ENCODE peak calls at places on chromosomes 11 and 22, in six cellular contexts. One of them, this sample, is unnamed.

GRCh38 chr22:19823638-19824196 is 31.0 kb downstream of the GNB1L start:
- DNase-seq in mesothelial cell of epicardium: peak; percentile 43
- DNase-seq in stimulated activated naive CD8-positive, alpha-beta T cell treated with anti-CD3 and anti-CD28 coated beads, Interleukin-15, Interleukin-2, amounts not matched to agents 100 U/mL and 50 U/mL, for 24 hours: no peak
- DNase-seq in Ammon's horn: no peak
- DNase-seq in T-cell: no peak
- DNase-seq in HCT116: no peak
- DNase-seq in this sample: no peak

GRCh38 chr11:118434123-118434552 is 2.2 kb upstream of the KMT2A start:
- DNase-seq in mesothelial cell of epicardium: no peak
- DNase-seq in stimulated activated naive CD8-positive, alpha-beta T cell treated with anti-CD3 and anti-CD28 coated beads, Interleukin-15, Interleukin-2, amounts not matched to agents 100 U/mL and 50 U/mL, for 24 hours: no peak
- DNase-seq in Ammon's horn: no peak
- DNase-seq in T-cell: no peak
- DNase-seq in HCT116: no peak
- DNase-seq in this sample: no peak

GRCh38 chr11:103696130-103696529 is 340.3 kb upstream of the DDI1 start:
- DNase-seq in mesothelial cell of epicardium: no peak
- DNase-seq in stimulated activated naive CD8-positive, alpha-beta T cell treated with anti-CD3 and anti-CD28 coated beads, Interleukin-15, Interleukin-2, amounts not matched to agents 100 U/mL and 50 U/mL, for 24 hours: no peak
- DNase-seq in Ammon's horn: no peak
- DNase-seq in T-cell: no peak
- DNase-seq in HCT116: no peak
- DNase-seq in this sample: no peak

GRCh38 chr11:21622995-21623394 is 569.9 kb upstream of the ANO5 start:
- DNase-seq in mesothelial cell of epicardium: no peak
- DNase-seq in stimulated activated naive CD8-positive, alpha-beta T cell treated with anti-CD3 and anti-CD28 coated beads, Interleukin-15, Interleukin-2, amounts not matched to agents 100 U/mL and 50 U/mL, for 24 hours: no peak
- DNase-seq in Ammon's horn: no peak
- DNase-seq in T-cell: no peak
- DNase-seq in HCT116: no peak
- DNase-seq in this sample: no peak

GRCh38 chr11:78187366-78188011 is 937 bp downstream of the KCTD21 start:
- DNase-seq in mesothelial cell of epicardium: no peak
- DNase-seq in stimulated activated naive CD8-positive, alpha-beta T cell treated with anti-CD3 and anti-CD28 coated beads, Interleukin-15, Interleukin-2, amounts not matched to agents 100 U/mL and 50 U/mL, for 24 hours: no peak
- DNase-seq in Ammon's horn: no peak
- DNase-seq in T-cell: peak; percentile 45
- DNase-seq in HCT116: no peak
- DNase-seq in this sample: no peak

GRCh38 chr22:48802576-48802975 is 1025.1 kb downstream of the BRD1 start:
- DNase-seq in mesothelial cell of epicardium: no peak
- DNase-seq in stimulated activated naive CD8-positive, alpha-beta T cell treated with anti-CD3 and anti-CD28 coated beads, Interleukin-15, Interleukin-2, amounts not matched to agents 100 U/mL and 50 U/mL, for 24 hours: no peak
- DNase-seq in Ammon's horn: no peak
- DNase-seq in T-cell: no peak
- DNase-seq in HCT116: no peak
- DNase-seq in this sample: no peak

GRCh38 chr22:49753961-49754673 is 73.6 kb downstream of the BRD1 start:
- DNase-seq in mesothelial cell of epicardium: no peak
- DNase-seq in stimulated activated naive CD8-positive, alpha-beta T cell treated with anti-CD3 and anti-CD28 coated beads, Interleukin-15, Interleukin-2, amounts not matched to agents 100 U/mL and 50 U/mL, for 24 hours: no peak
- DNase-seq in Ammon's horn: no peak
- DNase-seq in T-cell: no peak
- DNase-seq in HCT116: no peak
- DNase-seq in this sample: no peak

GRCh38 chr11:103035656-103036434 is 56.1 kb downstream of the DCUN1D5 start:
- DNase-seq in mesothelial cell of epicardium: no peak
- DNase-seq in stimulated activated naive CD8-positive, alpha-beta T cell treated with anti-CD3 and anti-CD28 coated beads, Interleukin-15, Interleukin-2, amounts not matched to agents 100 U/mL and 50 U/mL, for 24 hours: peak; percentile 37
- DNase-seq in Ammon's horn: peak; percentile 46
- DNase-seq in T-cell: no peak
- DNase-seq in HCT116: peak; percentile 84
- DNase-seq in this sample: peak; percentile 95

GRCh38 chr11:130574740-130575139 is 126.3 kb downstream of the ADAMTS15 start:
- DNase-seq in mesothelial cell of epicardium: no peak
- DNase-seq in stimulated activated naive CD8-positive, alpha-beta T cell treated with anti-CD3 and anti-CD28 coated beads, Interleukin-15, Interleukin-2, amounts not matched to agents 100 U/mL and 50 U/mL, for 24 hours: no peak
- DNase-seq in Ammon's horn: no peak
- DNase-seq in T-cell: no peak
- DNase-seq in HCT116: no peak
- DNase-seq in this sample: no peak

GRCh38 chr22:48320671-48321515 is 1506.8 kb downstream of the BRD1 start:
- DNase-seq in mesothelial cell of epicardium: no peak
- DNase-seq in stimulated activated naive CD8-positive, alpha-beta T cell treated with anti-CD3 and anti-CD28 coated beads, Interleukin-15, Interleukin-2, amounts not matched to agents 100 U/mL and 50 U/mL, for 24 hours: no peak
- DNase-seq in Ammon's horn: no peak
- DNase-seq in T-cell: no peak
- DNase-seq in HCT116: no peak
- DNase-seq in this sample: no peak

GRCh38 chr11:69902337-69902736 is 83.1 kb upstream of the FGF3 start:
- DNase-seq in mesothelial cell of epicardium: no peak
- DNase-seq in stimulated activated naive CD8-positive, alpha-beta T cell treated with anti-CD3 and anti-CD28 coated beads, Interleukin-15, Interleukin-2, amounts not matched to agents 100 U/mL and 50 U/mL, for 24 hours: no peak
- DNase-seq in Ammon's horn: no peak
- DNase-seq in T-cell: no peak
- DNase-seq in HCT116: no peak
- DNase-seq in this sample: no peak

GRCh38 chr11:106070606-106071005 is 6.5 kb downstream of the KBTBD3 start:
- DNase-seq in mesothelial cell of epicardium: no peak
- DNase-seq in stimulated activated naive CD8-positive, alpha-beta T cell treated with anti-CD3 and anti-CD28 coated beads, Interleukin-15, Interleukin-2, amounts not matched to agents 100 U/mL and 50 U/mL, for 24 hours: no peak
- DNase-seq in Ammon's horn: no peak
- DNase-seq in T-cell: no peak
- DNase-seq in HCT116: no peak
- DNase-seq in this sample: no peak

GRCh38 chr22:38601221-38601764 is 31.3 kb upstream of the DMC1 start:
- DNase-seq in mesothelial cell of epicardium: no peak
- DNase-seq in stimulated activated naive CD8-positive, alpha-beta T cell treated with anti-CD3 and anti-CD28 coated beads, Interleukin-15, Interleukin-2, amounts not matched to agents 100 U/mL and 50 U/mL, for 24 hours: no peak
- DNase-seq in Ammon's horn: no peak
- DNase-seq in T-cell: no peak
- DNase-seq in HCT116: no peak
- DNase-seq in this sample: no peak

GRCh38 chr22:43905681-43906080 is 13.9 kb upstream of the PNPLA5 start:
- DNase-seq in mesothelial cell of epicardium: no peak
- DNase-seq in stimulated activated naive CD8-positive, alpha-beta T cell treated with anti-CD3 and anti-CD28 coated beads, Interleukin-15, Interleukin-2, amounts not matched to agents 100 U/mL and 50 U/mL, for 24 hours: no peak
- DNase-seq in Ammon's horn: no peak
- DNase-seq in T-cell: no peak
- DNase-seq in HCT116: no peak
- DNase-seq in this sample: no peak

GRCh38 chr22:30246962-30247376 is 410 bp upstream of the LIF start:
- DNase-seq in mesothelial cell of epicardium: no peak
- DNase-seq in stimulated activated naive CD8-positive, alpha-beta T cell treated with anti-CD3 and anti-CD28 coated beads, Interleukin-15, Interleukin-2, amounts not matched to agents 100 U/mL and 50 U/mL, for 24 hours: peak; percentile 45
- DNase-seq in Ammon's horn: no peak
- DNase-seq in T-cell: no peak
- DNase-seq in HCT116: no peak
- DNase-seq in this sample: no peak

GRCh38 chr11:3104961-3105790 is 48.0 kb upstream of the CARS1 start:
- DNase-seq in mesothelial cell of epicardium: peak; percentile 27
- DNase-seq in stimulated activated naive CD8-positive, alpha-beta T cell treated with anti-CD3 and anti-CD28 coated beads, Interleukin-15, Interleukin-2, amounts not matched to agents 100 U/mL and 50 U/mL, for 24 hours: no peak
- DNase-seq in Ammon's horn: no peak
- DNase-seq in T-cell: no peak
- DNase-seq in HCT116: no peak
- DNase-seq in this sample: no peak

GRCh38 chr11:95897731-95898130 is 26.2 kb downstream of the MTMR2 start:
- DNase-seq in mesothelial cell of epicardium: no peak
- DNase-seq in stimulated activated naive CD8-positive, alpha-beta T cell treated with anti-CD3 and anti-CD28 coated beads, Interleukin-15, Interleukin-2, amounts not matched to agents 100 U/mL and 50 U/mL, for 24 hours: no peak
- DNase-seq in Ammon's horn: no peak
- DNase-seq in T-cell: no peak
- DNase-seq in HCT116: no peak
- DNase-seq in this sample: no peak

GRCh38 chr11:78156081-78156844 is 16.8 kb upstream of the ALG8 start:
- DNase-seq in mesothelial cell of epicardium: no peak
- DNase-seq in stimulated activated naive CD8-positive, alpha-beta T cell treated with anti-CD3 and anti-CD28 coated beads, Interleukin-15, Interleukin-2, amounts not matched to agents 100 U/mL and 50 U/mL, for 24 hours: no peak
- DNase-seq in Ammon's horn: no peak
- DNase-seq in T-cell: no peak
- DNase-seq in HCT116: no peak
- DNase-seq in this sample: no peak

GRCh38 chr11:114291847-114292680 is 4.1 kb upstream of the NNMT start:
- DNase-seq in mesothelial cell of epicardium: no peak
- DNase-seq in stimulated activated naive CD8-positive, alpha-beta T cell treated with anti-CD3 and anti-CD28 coated beads, Interleukin-15, Interleukin-2, amounts not matched to agents 100 U/mL and 50 U/mL, for 24 hours: no peak
- DNase-seq in Ammon's horn: no peak
- DNase-seq in T-cell: no peak
- DNase-seq in HCT116: no peak
- DNase-seq in this sample: no peak

GRCh38 chr11:66600219-66600923 is 7.4 kb downstream of the CCS start:
- DNase-seq in mesothelial cell of epicardium: no peak
- DNase-seq in stimulated activated naive CD8-positive, alpha-beta T cell treated with anti-CD3 and anti-CD28 coated beads, Interleukin-15, Interleukin-2, amounts not matched to agents 100 U/mL and 50 U/mL, for 24 hours: no peak
- DNase-seq in Ammon's horn: no peak
- DNase-seq in T-cell: no peak
- DNase-seq in HCT116: no peak
- DNase-seq in this sample: no peak

GRCh38 chr11:35029979-35030378 is 109.0 kb upstream of the CD44 start:
- DNase-seq in mesothelial cell of epicardium: no peak
- DNase-seq in stimulated activated naive CD8-positive, alpha-beta T cell treated with anti-CD3 and anti-CD28 coated beads, Interleukin-15, Interleukin-2, amounts not matched to agents 100 U/mL and 50 U/mL, for 24 hours: no peak
- DNase-seq in Ammon's horn: no peak
- DNase-seq in T-cell: no peak
- DNase-seq in HCT116: no peak
- DNase-seq in this sample: peak; percentile 26

GRCh38 chr11:114395776-114396175 is 4.5 kb downstream of the C11orf71 start:
- DNase-seq in mesothelial cell of epicardium: no peak
- DNase-seq in stimulated activated naive CD8-positive, alpha-beta T cell treated with anti-CD3 and anti-CD28 coated beads, Interleukin-15, Interleukin-2, amounts not matched to agents 100 U/mL and 50 U/mL, for 24 hours: no peak
- DNase-seq in Ammon's horn: no peak
- DNase-seq in T-cell: no peak
- DNase-seq in HCT116: peak; percentile 15
- DNase-seq in this sample: no peak

GRCh38 chr11:108697872-108698473 is 33.1 kb downstream of the DDX10 start:
- DNase-seq in mesothelial cell of epicardium: no peak
- DNase-seq in stimulated activated naive CD8-positive, alpha-beta T cell treated with anti-CD3 and anti-CD28 coated beads, Interleukin-15, Interleukin-2, amounts not matched to agents 100 U/mL and 50 U/mL, for 24 hours: peak; percentile 20
- DNase-seq in Ammon's horn: peak; percentile 88
- DNase-seq in T-cell: no peak
- DNase-seq in HCT116: peak; percentile 51
- DNase-seq in this sample: peak; percentile 88

GRCh38 chr11:100719809-100720221 is 32.7 kb downstream of the ARHGAP42 start:
- DNase-seq in mesothelial cell of epicardium: no peak
- DNase-seq in stimulated activated naive CD8-positive, alpha-beta T cell treated with anti-CD3 and anti-CD28 coated beads, Interleukin-15, Interleukin-2, amounts not matched to agents 100 U/mL and 50 U/mL, for 24 hours: no peak
- DNase-seq in Ammon's horn: peak; percentile 80
- DNase-seq in T-cell: no peak
- DNase-seq in HCT116: peak; percentile 63
- DNase-seq in this sample: no peak

GRCh38 chr11:113603277-113604059 is 102.6 kb downstream of the TMPRSS5 start:
- DNase-seq in mesothelial cell of epicardium: no peak
- DNase-seq in stimulated activated naive CD8-positive, alpha-beta T cell treated with anti-CD3 and anti-CD28 coated beads, Interleukin-15, Interleukin-2, amounts not matched to agents 100 U/mL and 50 U/mL, for 24 hours: no peak
- DNase-seq in Ammon's horn: peak; percentile 84
- DNase-seq in T-cell: no peak
- DNase-seq in HCT116: no peak
- DNase-seq in this sample: no peak

GRCh38 chr22:23553438-23553837 is 26.7 kb downstream of the IGLL1 start:
- DNase-seq in mesothelial cell of epicardium: no peak
- DNase-seq in stimulated activated naive CD8-positive, alpha-beta T cell treated with anti-CD3 and anti-CD28 coated beads, Interleukin-15, Interleukin-2, amounts not matched to agents 100 U/mL and 50 U/mL, for 24 hours: no peak
- DNase-seq in Ammon's horn: no peak
- DNase-seq in T-cell: no peak
- DNase-seq in HCT116: no peak
- DNase-seq in this sample: no peak

GRCh38 chr11:115674176-115674575 is 170.0 kb upstream of the CADM1 start:
- DNase-seq in mesothelial cell of epicardium: no peak
- DNase-seq in stimulated activated naive CD8-positive, alpha-beta T cell treated with anti-CD3 and anti-CD28 coated beads, Interleukin-15, Interleukin-2, amounts not matched to agents 100 U/mL and 50 U/mL, for 24 hours: no peak
- DNase-seq in Ammon's horn: no peak
- DNase-seq in T-cell: no peak
- DNase-seq in HCT116: no peak
- DNase-seq in this sample: no peak

GRCh38 chr11:118790357-118791014 is 478 bp downstream of the DDX6 start:
- DNase-seq in mesothelial cell of epicardium: no peak
- DNase-seq in stimulated activated naive CD8-positive, alpha-beta T cell treated with anti-CD3 and anti-CD28 coated beads, Interleukin-15, Interleukin-2, amounts not matched to agents 100 U/mL and 50 U/mL, for 24 hours: peak; percentile 68
- DNase-seq in Ammon's horn: peak; percentile 89
- DNase-seq in T-cell: peak; percentile 41
- DNase-seq in HCT116: no peak
- DNase-seq in this sample: no peak

GRCh38 chr22:19356708-19357269 is 65.3 kb upstream of the CLTCL1 start:
- DNase-seq in mesothelial cell of epicardium: no peak
- DNase-seq in stimulated activated naive CD8-positive, alpha-beta T cell treated with anti-CD3 and anti-CD28 coated beads, Interleukin-15, Interleukin-2, amounts not matched to agents 100 U/mL and 50 U/mL, for 24 hours: no peak
- DNase-seq in Ammon's horn: no peak
- DNase-seq in T-cell: no peak
- DNase-seq in HCT116: no peak
- DNase-seq in this sample: no peak

GRCh38 chr22:24087071-24087795 is 76.1 kb downstream of the CABIN1 start:
- DNase-seq in mesothelial cell of epicardium: no peak
- DNase-seq in stimulated activated naive CD8-positive, alpha-beta T cell treated with anti-CD3 and anti-CD28 coated beads, Interleukin-15, Interleukin-2, amounts not matched to agents 100 U/mL and 50 U/mL, for 24 hours: no peak
- DNase-seq in Ammon's horn: no peak
- DNase-seq in T-cell: no peak
- DNase-seq in HCT116: no peak
- DNase-seq in this sample: no peak

GRCh38 chr11:614091-614582 is 1.6 kb downstream of the IRF7 start:
- DNase-seq in mesothelial cell of epicardium: no peak
- DNase-seq in stimulated activated naive CD8-positive, alpha-beta T cell treated with anti-CD3 and anti-CD28 coated beads, Interleukin-15, Interleukin-2, amounts not matched to agents 100 U/mL and 50 U/mL, for 24 hours: no peak
- DNase-seq in Ammon's horn: no peak
- DNase-seq in T-cell: no peak
- DNase-seq in HCT116: no peak
- DNase-seq in this sample: no peak

GRCh38 chr11:102293873-102294601 is 23.2 kb upstream of the BIRC3 start:
- DNase-seq in mesothelial cell of epicardium: no peak
- DNase-seq in stimulated activated naive CD8-positive, alpha-beta T cell treated with anti-CD3 and anti-CD28 coated beads, Interleukin-15, Interleukin-2, amounts not matched to agents 100 U/mL and 50 U/mL, for 24 hours: no peak
- DNase-seq in Ammon's horn: peak; percentile 75
- DNase-seq in T-cell: no peak
- DNase-seq in HCT116: peak; percentile 62
- DNase-seq in this sample: peak; percentile 69

GRCh38 chr11:106249857-106250256 is 172.4 kb downstream of the AASDHPPT start:
- DNase-seq in mesothelial cell of epicardium: no peak
- DNase-seq in stimulated activated naive CD8-positive, alpha-beta T cell treated with anti-CD3 and anti-CD28 coated beads, Interleukin-15, Interleukin-2, amounts not matched to agents 100 U/mL and 50 U/mL, for 24 hours: no peak
- DNase-seq in Ammon's horn: no peak
- DNase-seq in T-cell: no peak
- DNase-seq in HCT116: no peak
- DNase-seq in this sample: no peak

GRCh38 chr11:132353255-132353654 is 982.8 kb downstream of the NTM start:
- DNase-seq in mesothelial cell of epicardium: no peak
- DNase-seq in stimulated activated naive CD8-positive, alpha-beta T cell treated with anti-CD3 and anti-CD28 coated beads, Interleukin-15, Interleukin-2, amounts not matched to agents 100 U/mL and 50 U/mL, for 24 hours: no peak
- DNase-seq in Ammon's horn: no peak
- DNase-seq in T-cell: no peak
- DNase-seq in HCT116: no peak
- DNase-seq in this sample: no peak

GRCh38 chr22:29332886-29333496 is 17.5 kb upstream of the RASL10A start:
- DNase-seq in mesothelial cell of epicardium: no peak
- DNase-seq in stimulated activated naive CD8-positive, alpha-beta T cell treated with anti-CD3 and anti-CD28 coated beads, Interleukin-15, Interleukin-2, amounts not matched to agents 100 U/mL and 50 U/mL, for 24 hours: no peak
- DNase-seq in Ammon's horn: no peak
- DNase-seq in T-cell: no peak
- DNase-seq in HCT116: no peak
- DNase-seq in this sample: no peak

GRCh38 chr11:19714093-19714386 is 1.4 kb downstream of the NAV2 start:
- DNase-seq in mesothelial cell of epicardium: no peak
- DNase-seq in stimulated activated naive CD8-positive, alpha-beta T cell treated with anti-CD3 and anti-CD28 coated beads, Interleukin-15, Interleukin-2, amounts not matched to agents 100 U/mL and 50 U/mL, for 24 hours: peak; percentile 5
- DNase-seq in Ammon's horn: no peak
- DNase-seq in T-cell: no peak
- DNase-seq in HCT116: no peak
- DNase-seq in this sample: no peak